ENCODE peak calls at places on chromosomes 6 and 20, in five cellular contexts. U is naive thymus-derived CD8-positive, alpha-beta T cell; E is activated naive CD8-positive, alpha-beta T cell treated with anti-CD3 and anti-CD28 coated beads, Interleukin-2, amount 50 U/mL, for 16 hours; O is NCI-H2081 treated with DMSO at 0.1 percent for 48 hours; D is hypothalamus. W is an unnamed sample.

GRCh38 chr20:13468166-13468565 is 170.6 kb downstream of the TASP1 start:
- DNase-seq in O (no peak), D (no peak), U (no peak), E (no peak), W (no peak)

GRCh38 chr6:34425132-34425497 is 754 bp downstream of the RPS10 start:
- DNase-seq in D (no peak), O (no peak), E (no peak), U (no peak), W (peak; percentile 13)

GRCh38 chr20:36549942-36550796 is 8.8 kb downstream of the MYL9 start:
- DNase-seq in E (no peak), U (no peak), D (no peak), O (no peak), W (no peak)

GRCh38 chr20:37393863-37394542 is 48.1 kb downstream of the SRC start:
- DNase-seq in D (no peak), U (no peak), O (no peak), E (no peak), W (no peak)

GRCh38 chr6:90900034-90900433 is 313.2 kb upstream of the MAP3K7 start:
- DNase-seq in O (no peak), E (no peak), U (no peak), D (no peak), W (no peak)

GRCh38 chr20:46699651-46700359 is 9.6 kb upstream of the SLC2A10 start:
- DNase-seq in D (peak; percentile 2), O (no peak), U (no peak), E (no peak), W (no peak)

GRCh38 chr6:41563060-41563776 is 17.0 kb downstream of the FOXP4 start:
- DNase-seq in U (no peak), E (no peak), O (no peak), D (no peak), W (no peak)

GRCh38 chr6:16334671-16335070 is 96.3 kb downstream of the GMPR start:
- DNase-seq in E (no peak), O (no peak), D (no peak), U (no peak), W (no peak)

GRCh38 chr6:143634486-143634885 is 43.3 kb upstream of the PHACTR2 start:
- DNase-seq in U (no peak), O (no peak), D (no peak), E (no peak), W (no peak)

GRCh38 chr20:23257848-23258746 is 92.5 kb upstream of the NXT1 start:
- DNase-seq in D (no peak), E (no peak), U (no peak), O (peak; percentile 41), W (no peak)

GRCh38 chr6:165718486-165718885 is 55.4 kb upstream of the PDE10A start:
- DNase-seq in U (no peak), O (no peak), E (no peak), D (no peak), W (no peak)

GRCh38 chr20:62744761-62745160 is 36.1 kb downstream of the NTSR1 start:
- DNase-seq in U (no peak), O (no peak), D (no peak), E (no peak), W (no peak)

GRCh38 chr20:15220778-15221565 is 883.6 kb upstream of the FLRT3 start:
- DNase-seq in O (no peak), U (no peak), D (no peak), E (no peak), W (no peak)

W was measured in stimulated activated CD4-positive, alpha-beta T cell treated with anti-CD3 and anti-CD28 coated beads, Interleukin-1b, Interleukin-23, amount 100 ng/mL, for 4 hours.